ENCODE peak calls at places on chromosome 6, in seven cellular contexts. One of them, this sample, is unnamed.

GRCh38 chr6:132179955-132180354 is 221.3 kb downstream of the MOXD1 start:
- DNase-seq in HCT116: no peak
- DNase-seq in cardiac fibroblast: no peak
- DNase-seq in NB4: no peak
- DNase-seq in H1: no peak
- DNase-seq in AG09309: no peak
- DNase-seq in astrocyte of the cerebellum: no peak
- DNase-seq in this sample: no peak

GRCh38 chr6:115720900-115721299 is 339.8 kb downstream of the FRK start:
- DNase-seq in HCT116: no peak
- DNase-seq in cardiac fibroblast: no peak
- DNase-seq in NB4: no peak
- DNase-seq in H1: no peak
- DNase-seq in AG09309: no peak
- DNase-seq in astrocyte of the cerebellum: no peak
- DNase-seq in this sample: no peak

GRCh38 chr6:117555882-117556498 is 46.3 kb downstream of the GOPC start:
- DNase-seq in HCT116: no peak
- DNase-seq in cardiac fibroblast: peak; percentile 70
- DNase-seq in NB4: peak; percentile 53
- DNase-seq in H1: no peak
- DNase-seq in AG09309: no peak
- DNase-seq in astrocyte of the cerebellum: no peak
- DNase-seq in this sample: peak; percentile 2

GRCh38 chr6:154815938-154816820 is 83.0 kb downstream of the SCAF8 start:
- DNase-seq in HCT116: no peak
- DNase-seq in cardiac fibroblast: peak; percentile 27
- DNase-seq in NB4: no peak
- DNase-seq in H1: no peak
- DNase-seq in AG09309: no peak
- DNase-seq in astrocyte of the cerebellum: peak; percentile 16
- DNase-seq in this sample: no peak

GRCh38 chr6:1285589-1286340 is 26.1 kb upstream of the FOXQ1 start:
- DNase-seq in HCT116: no peak
- DNase-seq in cardiac fibroblast: peak; percentile 32
- DNase-seq in NB4: peak; percentile 59
- DNase-seq in H1: no peak
- DNase-seq in AG09309: no peak
- DNase-seq in astrocyte of the cerebellum: peak; percentile 53
- DNase-seq in this sample: no peak

GRCh38 chr6:35804996-35805736 is at the start of gene LHFPL5:
- DNase-seq in HCT116: no peak
- DNase-seq in cardiac fibroblast: no peak
- DNase-seq in NB4: peak; percentile 61
- DNase-seq in H1: peak; percentile 19
- DNase-seq in AG09309: no peak
- DNase-seq in astrocyte of the cerebellum: no peak
- DNase-seq in this sample: no peak

GRCh38 chr6:50549460-50549859 is 163.9 kb upstream of the TFAP2D start:
- DNase-seq in HCT116: no peak
- DNase-seq in cardiac fibroblast: no peak
- DNase-seq in NB4: no peak
- DNase-seq in H1: no peak
- DNase-seq in AG09309: no peak
- DNase-seq in astrocyte of the cerebellum: no peak
- DNase-seq in this sample: no peak

GRCh38 chr6:21653323-21653722 is 59.8 kb downstream of the SOX4 start:
- DNase-seq in HCT116: no peak
- DNase-seq in cardiac fibroblast: no peak
- DNase-seq in NB4: no peak
- DNase-seq in H1: no peak
- DNase-seq in AG09309: no peak
- DNase-seq in astrocyte of the cerebellum: no peak
- DNase-seq in this sample: no peak

GRCh38 chr6:31083742-31084354 is 28.5 kb downstream of the C6orf15 start:
- DNase-seq in HCT116: peak; percentile 61
- DNase-seq in cardiac fibroblast: peak; percentile 91
- DNase-seq in NB4: peak; percentile 79
- DNase-seq in H1: peak; percentile 54
- DNase-seq in AG09309: no peak
- DNase-seq in astrocyte of the cerebellum: no peak
- DNase-seq in this sample: no peak

GRCh38 chr6:85008311-85009015 is 244.1 kb upstream of the TBX18 start:
- DNase-seq in HCT116: no peak
- DNase-seq in cardiac fibroblast: peak; percentile 90
- DNase-seq in NB4: no peak
- DNase-seq in H1: no peak
- DNase-seq in AG09309: no peak
- DNase-seq in astrocyte of the cerebellum: no peak
- DNase-seq in this sample: no peak

GRCh38 chr6:131787955-131788712 is 19.7 kb upstream of the ENPP1 start:
- DNase-seq in HCT116: no peak
- DNase-seq in cardiac fibroblast: peak; percentile 41
- DNase-seq in NB4: no peak
- DNase-seq in H1: no peak
- DNase-seq in AG09309: no peak
- DNase-seq in astrocyte of the cerebellum: no peak
- DNase-seq in this sample: no peak

GRCh38 chr6:35142578-35142977 is 1.4 kb upstream of the TCP11 start:
- DNase-seq in HCT116: no peak
- DNase-seq in cardiac fibroblast: no peak
- DNase-seq in NB4: peak; percentile 72
- DNase-seq in H1: no peak
- DNase-seq in AG09309: no peak
- DNase-seq in astrocyte of the cerebellum: peak; percentile 18
- DNase-seq in this sample: no peak

GRCh38 chr6:14079433-14079832 is 38.1 kb upstream of the CD83 start:
- DNase-seq in HCT116: no peak
- DNase-seq in cardiac fibroblast: peak; percentile 53
- DNase-seq in NB4: no peak
- DNase-seq in H1: no peak
- DNase-seq in AG09309: no peak
- DNase-seq in astrocyte of the cerebellum: peak; percentile 70
- DNase-seq in this sample: no peak

GRCh38 chr6:73688351-73688750 is 7.7 kb upstream of the CD109 start:
- DNase-seq in HCT116: no peak
- DNase-seq in cardiac fibroblast: no peak
- DNase-seq in NB4: no peak
- DNase-seq in H1: no peak
- DNase-seq in AG09309: no peak
- DNase-seq in astrocyte of the cerebellum: no peak
- DNase-seq in this sample: no peak

GRCh38 chr6:157690441-157691210 is 132.4 kb upstream of the SNX9 start:
- DNase-seq in HCT116: no peak
- DNase-seq in cardiac fibroblast: no peak
- DNase-seq in NB4: no peak
- DNase-seq in H1: no peak
- DNase-seq in AG09309: no peak
- DNase-seq in astrocyte of the cerebellum: no peak
- DNase-seq in this sample: no peak

GRCh38 chr6:26743157-26743821 is 83.7 kb upstream of the ZNF322 start:
- DNase-seq in HCT116: peak; percentile 76
- DNase-seq in cardiac fibroblast: peak; percentile 77
- DNase-seq in NB4: peak; percentile 0
- DNase-seq in H1: no peak
- DNase-seq in AG09309: peak; percentile 27
- DNase-seq in astrocyte of the cerebellum: no peak
- DNase-seq in this sample: no peak
- H3K4me3 ChIP-seq in HCT116: no peak overlapping the region
- H3K4me3 ChIP-seq in cardiac fibroblast: no peak overlapping the region
- H3K4me3 ChIP-seq in NB4: no peak overlapping the region
- H3K4me3 ChIP-seq in H1: peak overlapping the region; percentile 85
- H3K4me3 ChIP-seq in AG09309: no peak overlapping the region
- H3K4me3 ChIP-seq in astrocyte of the cerebellum: peak overlapping the region; percentile 40
- H3K4me3 ChIP-seq in this sample: no peak overlapping the region

GRCh38 chr6:7865811-7866210 is 44.8 kb downstream of the TXNDC5 start:
- DNase-seq in HCT116: no peak
- DNase-seq in cardiac fibroblast: no peak
- DNase-seq in NB4: no peak
- DNase-seq in H1: no peak
- DNase-seq in AG09309: no peak
- DNase-seq in astrocyte of the cerebellum: no peak
- DNase-seq in this sample: no peak

GRCh38 chr6:7868926-7869325 is 41.7 kb downstream of the TXNDC5 start:
- DNase-seq in HCT116: no peak
- DNase-seq in cardiac fibroblast: no peak
- DNase-seq in NB4: no peak
- DNase-seq in H1: no peak
- DNase-seq in AG09309: no peak
- DNase-seq in astrocyte of the cerebellum: no peak
- DNase-seq in this sample: no peak

GRCh38 chr6:7866531-7866930 is 44.1 kb downstream of the TXNDC5 start:
- DNase-seq in HCT116: no peak
- DNase-seq in cardiac fibroblast: no peak
- DNase-seq in NB4: no peak
- DNase-seq in H1: no peak
- DNase-seq in AG09309: no peak
- DNase-seq in astrocyte of the cerebellum: no peak
- DNase-seq in this sample: no peak
- TF ChIP-seq CTCF in HCT116: no peak
- TF ChIP-seq CTCF in cardiac fibroblast: no peak
- TF ChIP-seq CTCF in NB4: no peak
- TF ChIP-seq CTCF in H1: no peak
- TF ChIP-seq CTCF in AG09309: no peak
- TF ChIP-seq CTCF in astrocyte of the cerebellum: no peak
- TF ChIP-seq CTCF in this sample: no peak

DNA sequence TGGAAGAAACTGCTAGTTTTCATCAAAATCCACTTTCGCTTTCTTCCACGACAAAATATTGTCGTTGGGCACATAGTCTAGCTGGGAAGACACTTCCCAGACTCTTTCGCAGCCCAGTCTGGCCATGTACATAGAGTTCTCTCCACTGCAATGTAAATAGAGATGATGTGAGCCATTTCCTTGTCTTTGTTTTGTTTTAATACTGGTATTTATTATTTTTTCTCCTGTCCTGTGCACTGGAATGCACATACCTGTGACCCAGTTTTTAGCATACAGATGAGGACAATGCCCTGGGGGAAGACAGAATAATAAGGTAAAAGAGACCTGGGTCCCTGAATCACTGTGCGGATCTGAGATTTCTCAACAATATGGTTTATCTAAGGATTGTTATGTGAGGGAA is 149.5 kb upstream of the BMP5 start:
- DNase-seq in HCT116: no peak
- DNase-seq in cardiac fibroblast: peak; percentile 29
- DNase-seq in NB4: no peak
- DNase-seq in H1: no peak
- DNase-seq in AG09309: no peak
- DNase-seq in astrocyte of the cerebellum: no peak
- DNase-seq in this sample: no peak
- H3K4me3 ChIP-seq in HCT116: no peak overlapping the region
- H3K4me3 ChIP-seq in cardiac fibroblast: no peak overlapping the region
- H3K4me3 ChIP-seq in NB4: no peak overlapping the region
- H3K4me3 ChIP-seq in H1: no peak overlapping the region
- H3K4me3 ChIP-seq in AG09309: no peak overlapping the region
- H3K4me3 ChIP-seq in astrocyte of the cerebellum: no peak overlapping the region
- H3K4me3 ChIP-seq in this sample: no peak overlapping the region

GRCh38 chr6:19608546-19608945 is 228.6 kb upstream of the ID4 start:
- DNase-seq in HCT116: no peak
- DNase-seq in cardiac fibroblast: no peak
- DNase-seq in NB4: no peak
- DNase-seq in H1: no peak
- DNase-seq in AG09309: no peak
- DNase-seq in astrocyte of the cerebellum: no peak
- DNase-seq in this sample: no peak

GRCh38 chr6:19610260-19610659 is 226.9 kb upstream of the ID4 start:
- DNase-seq in HCT116: no peak
- DNase-seq in cardiac fibroblast: no peak
- DNase-seq in NB4: no peak
- DNase-seq in H1: no peak
- DNase-seq in AG09309: no peak
- DNase-seq in astrocyte of the cerebellum: no peak
- DNase-seq in this sample: no peak

GRCh38 chr6:19616022-19616421 is 221.1 kb upstream of the ID4 start:
- DNase-seq in HCT116: no peak
- DNase-seq in cardiac fibroblast: no peak
- DNase-seq in NB4: no peak
- DNase-seq in H1: no peak
- DNase-seq in AG09309: no peak
- DNase-seq in astrocyte of the cerebellum: no peak
- DNase-seq in this sample: no peak

DNA sequence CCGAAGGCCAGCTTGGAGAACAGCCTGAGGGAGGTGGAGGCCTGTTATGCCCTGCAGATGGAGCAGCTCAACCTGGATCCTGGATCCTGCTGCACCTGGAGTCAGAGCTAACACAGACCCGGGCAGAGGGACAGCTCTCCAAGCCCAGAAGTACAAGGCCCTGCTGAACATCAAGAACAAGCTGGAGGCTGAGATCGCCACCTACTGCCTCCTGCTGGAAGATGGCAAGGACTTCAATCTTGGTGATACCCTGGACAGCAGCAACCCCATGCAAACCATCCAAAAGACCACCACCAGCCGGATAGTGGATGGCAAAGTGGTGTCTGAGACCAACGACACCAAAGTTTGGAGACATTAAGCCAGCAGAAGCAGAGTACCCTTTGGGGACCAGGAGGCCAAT is 223.5 kb upstream of the ID4 start:
- DNase-seq in HCT116: peak; percentile 4
- DNase-seq in cardiac fibroblast: peak; percentile 0
- DNase-seq in NB4: peak; percentile 26
- DNase-seq in H1: no peak
- DNase-seq in AG09309: no peak
- DNase-seq in astrocyte of the cerebellum: no peak
- DNase-seq in this sample: peak; percentile 1
- TF ChIP-seq CTCF in HCT116: peak; percentile 5
- TF ChIP-seq CTCF in cardiac fibroblast: no peak
- TF ChIP-seq CTCF in NB4: peak; percentile 16
- TF ChIP-seq CTCF in H1: peak; percentile 53
- TF ChIP-seq CTCF in AG09309: no peak
- TF ChIP-seq CTCF in astrocyte of the cerebellum: no peak
- TF ChIP-seq CTCF in this sample: peak; percentile 28

DNA sequence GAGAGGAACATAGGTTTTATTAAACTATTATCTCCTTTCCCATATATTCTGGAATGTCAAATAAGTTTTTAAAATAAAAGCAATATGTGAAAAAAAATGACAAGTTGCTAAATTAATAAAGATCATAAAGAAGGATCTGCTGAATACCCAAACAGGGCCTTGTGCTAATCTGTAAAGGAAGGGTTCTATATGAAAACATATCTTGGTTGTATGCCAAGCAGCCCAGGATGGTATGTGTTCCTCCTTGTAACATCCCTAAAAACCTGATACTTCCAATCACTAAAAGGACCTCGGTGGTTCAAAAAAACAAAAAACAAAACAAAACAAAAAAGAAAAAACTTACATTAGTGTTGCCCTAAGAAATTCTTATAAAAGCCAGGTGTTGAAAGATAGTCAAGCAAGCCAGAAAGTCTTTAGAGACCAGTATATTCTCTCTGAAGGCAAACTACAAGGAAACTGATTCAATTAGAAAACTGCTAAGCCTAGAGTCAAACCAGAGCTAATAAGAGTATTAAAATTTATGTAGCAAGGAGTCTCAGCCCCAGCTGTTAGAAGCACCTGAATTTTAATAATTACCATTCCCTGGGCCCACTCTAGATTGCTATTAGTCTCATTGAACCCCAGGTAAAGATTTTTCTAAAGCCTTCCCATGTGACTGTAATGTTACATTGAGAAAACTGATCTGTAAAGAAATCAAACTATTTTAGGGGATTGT is 95.4 kb upstream of the BTN3A2 start:
- DNase-seq in HCT116: no peak
- DNase-seq in cardiac fibroblast: peak; percentile 17
- DNase-seq in NB4: no peak
- DNase-seq in H1: no peak
- DNase-seq in AG09309: no peak
- DNase-seq in astrocyte of the cerebellum: no peak
- DNase-seq in this sample: no peak
- H3K4me3 ChIP-seq in HCT116: no peak overlapping the region
- H3K4me3 ChIP-seq in cardiac fibroblast: no peak overlapping the region
- H3K4me3 ChIP-seq in NB4: peak overlapping the region; percentile 75
- H3K4me3 ChIP-seq in H1: peak overlapping the region; percentile 95
- H3K4me3 ChIP-seq in AG09309: no peak overlapping the region
- H3K4me3 ChIP-seq in astrocyte of the cerebellum: peak overlapping the region; percentile 62
- H3K4me3 ChIP-seq in this sample: no peak overlapping the region

GRCh38 chr6:103273048-103273447 is 1586.7 kb downstream of the HACE1 start:
- DNase-seq in HCT116: peak; percentile 56
- DNase-seq in cardiac fibroblast: peak; percentile 5
- DNase-seq in NB4: peak; percentile 43
- DNase-seq in H1: no peak
- DNase-seq in AG09309: no peak
- DNase-seq in astrocyte of the cerebellum: no peak
- DNase-seq in this sample: peak; percentile 11
- TF ChIP-seq CTCF in HCT116: peak; percentile 31
- TF ChIP-seq CTCF in cardiac fibroblast: no peak
- TF ChIP-seq CTCF in NB4: peak; percentile 41
- TF ChIP-seq CTCF in H1: peak; percentile 47
- TF ChIP-seq CTCF in AG09309: no peak
- TF ChIP-seq CTCF in astrocyte of the cerebellum: peak; percentile 7
- TF ChIP-seq CTCF in this sample: peak; percentile 56

This sample was measured in LNCaP clone FGC.